ENCODE peak calls at places on chromosomes 11 and 22, in four cellular contexts. One of them, this sample, is unnamed.

GRCh38 chr11:65419773-65420481 is 2.7 kb upstream of the NEAT1 start:
- DNase-seq in tibial nerve: peak; percentile 91
- DNase-seq in right lobe of liver: peak; percentile 95
- DNase-seq in dorsolateral prefrontal cortex: peak; percentile 72
- DNase-seq in this sample: no peak

GRCh38 chr11:119284344-119285157 is 32.4 kb downstream of the MCAM start:
- DNase-seq in tibial nerve: no peak
- DNase-seq in right lobe of liver: no peak
- DNase-seq in dorsolateral prefrontal cortex: no peak
- DNase-seq in this sample: no peak

GRCh38 chr11:126336646-126337045 is 18.8 kb upstream of the ST3GAL4 start:
- DNase-seq in tibial nerve: no peak
- DNase-seq in right lobe of liver: peak; percentile 48
- DNase-seq in dorsolateral prefrontal cortex: no peak
- DNase-seq in this sample: no peak

GRCh38 chr11:19631657-19632325 is 80.8 kb upstream of the NAV2 start:
- DNase-seq in tibial nerve: no peak
- DNase-seq in right lobe of liver: no peak
- DNase-seq in dorsolateral prefrontal cortex: no peak
- DNase-seq in this sample: no peak

GRCh38 chr22:46754110-46754799 is 8.2 kb upstream of the TBC1D22A start:
- DNase-seq in tibial nerve: peak; percentile 82
- DNase-seq in right lobe of liver: peak; percentile 91
- DNase-seq in dorsolateral prefrontal cortex: no peak
- DNase-seq in this sample: peak; percentile 89

GRCh38 chr11:82765466-82766034 is 31.9 kb upstream of the FAM181B start:
- DNase-seq in tibial nerve: no peak
- DNase-seq in right lobe of liver: no peak
- DNase-seq in dorsolateral prefrontal cortex: no peak
- DNase-seq in this sample: no peak

GRCh38 chr11:130606781-130607511 is 158.5 kb downstream of the ADAMTS15 start:
- DNase-seq in tibial nerve: peak; percentile 68
- DNase-seq in right lobe of liver: no peak
- DNase-seq in dorsolateral prefrontal cortex: no peak
- DNase-seq in this sample: no peak

GRCh38 chr11:69162505-69162904 is 6.8 kb downstream of the SMIM38 start:
- DNase-seq in tibial nerve: no peak
- DNase-seq in right lobe of liver: no peak
- DNase-seq in dorsolateral prefrontal cortex: no peak
- DNase-seq in this sample: no peak

GRCh38 chr11:10350341-10350740 is 45.5 kb downstream of the ADM start:
- DNase-seq in tibial nerve: no peak
- DNase-seq in right lobe of liver: no peak
- DNase-seq in dorsolateral prefrontal cortex: no peak
- DNase-seq in this sample: no peak

GRCh38 chr11:91136631-91137030 is 913.8 kb upstream of the CHORDC1 start:
- DNase-seq in tibial nerve: no peak
- DNase-seq in right lobe of liver: no peak
- DNase-seq in dorsolateral prefrontal cortex: no peak
- DNase-seq in this sample: no peak

GRCh38 chr11:61334434-61335354 is 1.7 kb downstream of the TKFC start:
- DNase-seq in tibial nerve: no peak
- DNase-seq in right lobe of liver: peak; percentile 65
- DNase-seq in dorsolateral prefrontal cortex: no peak
- DNase-seq in this sample: no peak

GRCh38 chr11:8258289-8258688 is 5.4 kb downstream of the LMO1 start:
- DNase-seq in tibial nerve: no peak
- DNase-seq in right lobe of liver: peak; percentile 18
- DNase-seq in dorsolateral prefrontal cortex: no peak
- DNase-seq in this sample: no peak

GRCh38 chr22:43862074-43862881 is at the start of gene SULT4A1:
- DNase-seq in tibial nerve: no peak
- DNase-seq in right lobe of liver: peak; percentile 43
- DNase-seq in dorsolateral prefrontal cortex: peak; percentile 20
- DNase-seq in this sample: no peak

DNA sequence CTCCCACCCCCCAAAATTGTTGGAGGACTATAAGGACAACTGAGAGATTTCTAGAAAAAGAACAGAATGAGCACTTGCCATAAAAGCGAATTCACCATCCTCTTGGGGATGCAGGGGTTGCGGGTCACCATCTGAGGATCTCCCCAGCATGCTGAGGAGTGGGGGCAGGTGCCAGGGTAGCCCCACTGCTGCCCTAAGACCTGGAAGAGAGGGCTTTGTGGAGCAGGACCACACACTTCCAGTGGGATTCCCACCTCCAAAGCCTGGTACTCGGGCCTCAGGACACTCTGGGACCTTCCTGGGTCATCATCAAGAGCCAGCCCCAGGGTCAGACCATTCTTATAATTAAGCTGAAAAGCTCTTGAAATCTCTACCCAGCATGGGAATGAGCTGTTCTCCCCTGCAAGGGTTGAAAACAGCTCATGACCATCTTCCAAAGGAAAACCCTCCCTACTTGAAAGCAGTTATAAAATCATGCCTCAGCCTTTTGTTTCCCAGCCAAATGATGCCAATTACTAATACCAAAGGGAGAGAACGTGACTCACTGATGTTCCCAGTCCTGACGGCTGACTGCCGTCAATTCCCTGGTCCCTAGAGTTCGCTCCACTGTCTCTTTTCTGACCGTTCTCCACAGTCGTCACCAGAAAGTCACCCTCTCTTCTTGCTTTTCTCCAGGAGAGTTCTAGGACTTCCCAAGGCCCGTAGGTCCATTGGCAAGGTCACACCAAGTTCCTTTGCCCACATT is 76.8 kb upstream of the CREB3L1 start:
- DNase-seq in tibial nerve: no peak
- DNase-seq in right lobe of liver: no peak
- DNase-seq in dorsolateral prefrontal cortex: no peak
- DNase-seq in this sample: no peak
- H3K4me3 ChIP-seq in tibial nerve: no peak overlapping the region
- H3K4me3 ChIP-seq in right lobe of liver: no peak overlapping the region
- H3K4me3 ChIP-seq in dorsolateral prefrontal cortex: no peak overlapping the region
- H3K4me3 ChIP-seq in this sample: no peak overlapping the region

DNA sequence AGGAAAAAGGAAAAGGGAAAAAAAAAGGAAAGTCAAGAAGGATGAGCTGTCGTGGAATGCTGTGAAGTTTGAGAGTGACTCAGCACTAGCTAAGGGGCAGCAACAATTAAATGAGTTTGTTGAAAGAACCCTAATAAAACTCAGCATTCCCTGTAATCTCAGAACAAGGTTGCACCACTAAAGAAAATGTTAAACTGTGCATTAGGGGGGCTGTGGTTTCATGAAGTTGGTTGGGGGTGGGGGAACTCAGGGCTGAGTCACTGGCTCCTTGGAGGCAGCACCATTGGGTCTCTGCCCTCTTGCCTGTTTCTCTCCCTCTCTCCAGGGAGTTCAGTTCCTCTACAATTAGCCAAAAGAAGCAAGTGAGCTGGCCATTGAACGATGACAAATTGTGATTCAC is 64.4 kb upstream of the BLID start:
- DNase-seq in tibial nerve: no peak
- DNase-seq in right lobe of liver: no peak
- DNase-seq in dorsolateral prefrontal cortex: no peak
- DNase-seq in this sample: peak; percentile 85
- H3K27ac ChIP-seq in tibial nerve: no peak overlapping the region
- H3K27ac ChIP-seq in right lobe of liver: no peak overlapping the region
- H3K27ac ChIP-seq in dorsolateral prefrontal cortex: peak overlapping the region; percentile 62
- H3K27ac ChIP-seq in this sample: peak overlapping the region; percentile 89

GRCh38 chr22:44894321-44894720 is 115.5 kb downstream of the PHF21B start:
- DNase-seq in tibial nerve: no peak
- DNase-seq in right lobe of liver: peak; percentile 21
- DNase-seq in dorsolateral prefrontal cortex: no peak
- DNase-seq in this sample: no peak
- TF ChIP-seq CTCF in tibial nerve: no peak
- TF ChIP-seq CTCF in right lobe of liver: no peak
- TF ChIP-seq CTCF in dorsolateral prefrontal cortex: no peak
- TF ChIP-seq CTCF in this sample: no peak

DNA sequence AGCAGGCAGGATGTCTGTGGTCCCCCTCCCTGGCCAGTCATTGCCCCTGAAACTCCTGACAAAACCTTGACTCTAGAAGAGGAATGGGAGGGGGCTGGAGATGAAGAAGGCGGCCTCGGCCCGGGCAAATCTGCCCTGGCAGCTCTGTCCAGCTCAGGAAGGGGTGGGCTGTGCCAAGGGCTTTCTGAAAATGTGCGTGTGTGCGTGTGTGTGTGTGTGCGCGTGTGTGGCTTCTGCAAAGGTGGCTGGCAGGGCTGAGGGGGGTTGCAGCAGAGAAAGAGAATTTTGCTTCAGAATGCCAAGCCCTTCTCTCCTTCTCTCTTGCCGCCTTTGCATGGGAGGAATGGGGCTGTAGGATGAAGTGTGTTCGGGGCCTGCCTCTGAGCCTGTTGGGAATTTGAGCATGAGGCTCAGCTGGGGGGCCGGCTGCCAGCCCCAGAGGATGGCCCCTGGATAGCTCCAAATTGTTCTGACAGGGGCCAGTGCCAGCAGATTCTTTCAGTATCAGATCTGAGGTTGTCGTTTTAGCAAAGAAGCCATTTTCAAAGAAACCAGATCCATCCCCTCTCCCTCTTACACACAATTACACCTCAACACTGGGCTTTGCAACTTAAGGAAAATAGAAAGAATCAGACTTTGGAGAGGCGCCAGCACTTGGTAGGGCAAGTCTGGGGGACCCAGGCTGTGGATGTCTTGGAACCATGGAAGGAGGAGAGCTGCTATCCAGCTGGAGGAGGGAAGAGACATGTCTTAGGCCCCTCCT is 3.5 kb downstream of the TIMP3 start:
- DNase-seq in tibial nerve: no peak
- DNase-seq in right lobe of liver: no peak
- DNase-seq in dorsolateral prefrontal cortex: no peak
- DNase-seq in this sample: no peak
- H3K4me3 ChIP-seq in tibial nerve: peak overlapping the region; percentile 90
- H3K4me3 ChIP-seq in right lobe of liver: no peak overlapping the region
- H3K4me3 ChIP-seq in dorsolateral prefrontal cortex: peak overlapping the region; percentile 63
- H3K4me3 ChIP-seq in this sample: peak overlapping the region; percentile 97

GRCh38 chr11:29162490-29162889 is 854.3 kb downstream of the KCNA4 start:
- DNase-seq in tibial nerve: no peak
- DNase-seq in right lobe of liver: no peak
- DNase-seq in dorsolateral prefrontal cortex: no peak
- DNase-seq in this sample: no peak

GRCh38 chr11:29161216-29161615 is 855.6 kb downstream of the KCNA4 start:
- DNase-seq in tibial nerve: no peak
- DNase-seq in right lobe of liver: no peak
- DNase-seq in dorsolateral prefrontal cortex: no peak
- DNase-seq in this sample: no peak

DNA sequence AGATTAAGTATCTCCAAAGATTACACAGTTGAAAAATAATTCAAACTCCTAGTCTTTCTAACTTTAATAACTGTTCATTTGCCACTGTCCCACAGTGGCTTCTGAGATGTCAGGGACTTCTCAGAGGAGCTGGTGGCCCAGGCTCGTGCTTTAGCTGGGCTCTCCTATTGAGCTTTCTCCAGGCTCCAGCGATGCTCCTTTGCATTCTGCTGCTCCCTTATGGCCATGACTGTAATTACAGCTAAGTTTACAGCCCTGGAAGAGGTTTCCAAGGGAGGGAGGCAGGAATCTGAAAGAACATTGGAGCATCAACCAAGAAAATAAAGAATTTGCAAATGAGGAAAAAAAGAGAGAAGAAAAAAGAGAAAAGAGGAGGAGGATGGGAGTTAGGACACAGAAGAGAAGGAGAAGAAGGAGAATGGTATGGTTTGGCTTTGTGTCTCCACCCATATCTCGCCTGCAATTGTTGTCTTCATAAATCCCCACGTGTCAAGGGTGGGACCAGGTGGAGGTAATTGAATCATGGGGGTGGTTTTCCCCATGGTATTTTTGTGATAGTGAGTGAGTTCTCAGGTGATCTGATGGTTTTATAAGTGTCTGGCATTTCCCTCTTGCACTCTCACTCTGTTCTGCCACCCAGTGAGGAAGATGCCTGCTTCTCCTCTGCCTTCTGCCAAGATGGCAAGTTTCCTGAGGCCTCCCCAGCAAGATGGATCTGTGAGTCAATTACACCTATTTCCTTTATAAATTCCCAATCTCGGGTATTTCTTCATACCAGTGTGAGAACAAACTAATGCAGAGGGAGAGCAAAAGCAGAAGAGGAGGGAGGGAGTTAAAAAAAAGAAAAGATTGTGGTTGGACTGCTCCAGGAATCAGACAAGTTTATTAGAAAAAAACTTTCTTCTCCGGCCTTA is 857.0 kb downstream of the KCNA4 start:
- DNase-seq in tibial nerve: no peak
- DNase-seq in right lobe of liver: no peak
- DNase-seq in dorsolateral prefrontal cortex: no peak
- DNase-seq in this sample: peak; percentile 55
- H3K27ac ChIP-seq in tibial nerve: no peak overlapping the region
- H3K27ac ChIP-seq in right lobe of liver: no peak overlapping the region
- H3K27ac ChIP-seq in dorsolateral prefrontal cortex: no peak overlapping the region
- H3K27ac ChIP-seq in this sample: no peak overlapping the region